ENCODE peak calls at places on chromosomes 5 and 9, in six cellular contexts. X is NCI-H1930, I is ecto neural progenitor cell, V is occipital lobe, F is WERI-Rb-1, E is body of pancreas. A is an unnamed sample.

GRCh38 chr5:159826351-159827222 is 89.7 kb upstream of the ADRA1B start:
- DNase-seq in F (no peak), I (no peak), X (no peak), E (no peak), V (no peak), A (peak)

GRCh38 chr5:92401492-92401891 is 1018.4 kb upstream of the ARRDC3 start:
- DNase-seq in V (no peak), I (peak), E (no peak), F (no peak), X (no peak), A (peak)

GRCh38 chr9:80086822-80087345 is 515.1 kb downstream of the TLE4 start:
- DNase-seq in E (no peak), X (no peak), F (no peak), I (no peak), V (no peak), A (no peak)

GRCh38 chr5:145473032-145473642 is 362.0 kb downstream of the PRELID2 start:
- DNase-seq in X (no peak), E (no peak), V (no peak), I (no peak), F (no peak), A (no peak)

GRCh38 chr9:108416321-108416720 is 439.5 kb downstream of the ACTL7B start:
- DNase-seq in I (no peak), E (no peak), V (no peak), X (no peak), F (no peak), A (no peak)

GRCh38 chr5:132495063-132495671 is 4.6 kb upstream of the IRF1 start:
- DNase-seq in X (no peak), V (no peak), I (no peak), F (no peak), E (no peak), A (peak)

GRCh38 chr5:78647411-78647818 is 1.2 kb downstream of the LHFPL2 start:
- DNase-seq in V (no peak), E (peak), F (no peak), X (no peak), I (peak), A (no peak)

GRCh38 chr5:59021286-59021673 is 438.4 kb downstream of the RAB3C start:
- DNase-seq in E (no peak), V (no peak), F (no peak), I (no peak), X (no peak), A (no peak)

GRCh38 chr5:147504535-147504934 is 5.3 kb downstream of the DPYSL3 start:
- DNase-seq in V (no peak), I (no peak), E (no peak), F (no peak), X (no peak), A (no peak)

GRCh38 chr5:126777257-126777973 is 479 bp downstream of the LMNB1 start:
- DNase-seq in E (peak), X (no peak), I (peak), V (peak), F (peak), A (no peak)

GRCh38 chr5:57171818-57172465 is 1.9 kb upstream of the GPBP1 start:
- DNase-seq in I (no peak), F (no peak), X (no peak), V (no peak), E (no peak), A (no peak)

A was measured in astrocyte of the cerebellum.